ENCODE peak calls at places on chromosomes 5 and 9, in ten cellular contexts. E, S, I, Y, R, D, X, N, J and Z are unnamed samples.

GRCh38 chr9:132541966-132542830 is 40.2 kb upstream of the BARHL1 start:
- DNase-seq in E (no peak), S (no peak), I (no peak), Y (no peak), R (no peak), D (no peak), X (no peak), N (no peak), J (no peak), Z (no peak)

GRCh38 chr5:33235304-33235703 is 205.5 kb upstream of the TARS1 start:
- DNase-seq in E (no peak), S (no peak), I (no peak), Y (no peak), R (no peak), D (no peak), X (no peak), N (no peak), J (no peak), Z (no peak)

GRCh38 chr9:86649913-86650312 is 295.7 kb upstream of the TUT7 start:
- DNase-seq in E (no peak), S (no peak), I (no peak), Y (no peak), R (no peak), D (no peak), X (no peak), N (no peak), J (no peak), Z (no peak)

GRCh38 chr9:103913899-103914298 is 180.2 kb upstream of the SMC2 start:
- DNase-seq in E (no peak), S (no peak), I (no peak), Y (no peak), R (no peak), D (no peak), X (no peak), N (no peak), J (no peak), Z (no peak)

GRCh38 chr5:2278825-2279224 is 396.1 kb upstream of the IRX4 start:
- DNase-seq in E (no peak), S (no peak), I (no peak), Y (no peak), R (no peak), D (no peak), X (no peak), N (no peak), J (no peak), Z (no peak)

GRCh38 chr5:35436441-35437057 is 181.1 kb upstream of the SPEF2 start:
- DNase-seq in E (peak; percentile 36), S (no peak), I (peak; percentile 59), Y (peak; percentile 48), R (peak; percentile 9), D (peak; percentile 48), X (peak; percentile 38), N (no peak), J (no peak), Z (peak; percentile 44)

GRCh38 chr9:126114850-126115460 is 211.7 kb upstream of the MVB12B start:
- DNase-seq in E (no peak), S (no peak), I (no peak), Y (no peak), R (no peak), D (no peak), X (no peak), N (no peak), J (no peak), Z (no peak)

GRCh38 chr5:134462047-134462575 is 50.4 kb upstream of the CDKN2AIPNL start:
- DNase-seq in E (no peak), S (peak; percentile 37), I (no peak), Y (no peak), R (no peak), D (no peak), X (no peak), N (no peak), J (no peak), Z (no peak)

GRCh38 chr5:170293273-170293672 is 4.3 kb downstream of the LCP2 start:
- DNase-seq in E (no peak), S (no peak), I (peak; percentile 68), Y (no peak), R (no peak), D (no peak), X (peak; percentile 59), N (no peak), J (no peak), Z (no peak)

GRCh38 chr9:18122156-18122555 is 351.8 kb upstream of the ADAMTSL1 start:
- DNase-seq in E (no peak), S (no peak), I (no peak), Y (no peak), R (peak; percentile 20), D (peak; percentile 28), X (no peak), N (no peak), J (no peak), Z (peak; percentile 20)

GRCh38 chr9:20508242-20508641 is 114.1 kb downstream of the MLLT3 start:
- DNase-seq in E (peak; percentile 10), S (no peak), I (no peak), Y (peak; percentile 5), R (no peak), D (no peak), X (no peak), N (no peak), J (no peak), Z (no peak)

GRCh38 chr9:16754662-16755061 is 115.8 kb downstream of the BNC2 start:
- DNase-seq in E (no peak), S (no peak), I (no peak), Y (no peak), R (no peak), D (no peak), X (no peak), N (no peak), J (no peak), Z (no peak)

GRCh38 chr9:19969721-19970120 is 180.9 kb upstream of the SLC24A2 start:
- DNase-seq in E (no peak), S (no peak), I (no peak), Y (peak; percentile 81), R (no peak), D (peak; percentile 66), X (no peak), N (no peak), J (no peak), Z (peak; percentile 64)

GRCh38 chr5:1017056-1017455 is 8.5 kb downstream of the NKD2 start:
- DNase-seq in E (no peak), S (no peak), I (no peak), Y (no peak), R (no peak), D (no peak), X (no peak), N (no peak), J (no peak), Z (no peak)

GRCh38 chr9:105114956-105115728 is 129.3 kb upstream of the SLC44A1 start:
- DNase-seq in E (no peak), S (peak; percentile 74), I (peak; percentile 73), Y (peak; percentile 44), R (peak; percentile 28), D (no peak), X (peak; percentile 44), N (no peak), J (no peak), Z (peak; percentile 57)

DNA sequence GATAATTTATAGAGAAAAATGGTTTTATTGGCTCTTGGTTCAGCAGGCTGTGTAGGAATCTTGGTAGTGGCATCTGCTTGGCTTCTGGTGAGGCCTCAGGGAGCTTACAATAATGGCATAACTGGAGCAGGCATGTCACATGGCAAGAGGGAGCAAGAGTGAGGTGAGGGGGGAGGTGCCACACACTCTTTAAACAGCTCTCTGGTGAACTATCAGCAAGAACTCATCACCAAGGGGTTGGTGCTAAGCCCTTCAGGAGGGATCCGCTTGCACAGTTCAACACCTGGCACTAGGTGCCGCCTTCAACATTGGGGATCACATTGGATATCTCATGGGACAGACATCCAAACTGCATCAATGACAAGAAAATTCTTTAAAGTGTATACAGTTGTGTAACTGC is 10.5 kb downstream of the GPBP1 start:
- DNase-seq in E (peak; percentile 26), S (no peak), I (no peak), Y (no peak), R (no peak), D (no peak), X (no peak), N (no peak), J (no peak), Z (no peak)
- TF ChIP-seq CTCF in E (no peak), S (no peak), I (no peak), Y (no peak), R (no peak), D (no peak), X (no peak), N (no peak), J (no peak), Z (no peak)

DNA sequence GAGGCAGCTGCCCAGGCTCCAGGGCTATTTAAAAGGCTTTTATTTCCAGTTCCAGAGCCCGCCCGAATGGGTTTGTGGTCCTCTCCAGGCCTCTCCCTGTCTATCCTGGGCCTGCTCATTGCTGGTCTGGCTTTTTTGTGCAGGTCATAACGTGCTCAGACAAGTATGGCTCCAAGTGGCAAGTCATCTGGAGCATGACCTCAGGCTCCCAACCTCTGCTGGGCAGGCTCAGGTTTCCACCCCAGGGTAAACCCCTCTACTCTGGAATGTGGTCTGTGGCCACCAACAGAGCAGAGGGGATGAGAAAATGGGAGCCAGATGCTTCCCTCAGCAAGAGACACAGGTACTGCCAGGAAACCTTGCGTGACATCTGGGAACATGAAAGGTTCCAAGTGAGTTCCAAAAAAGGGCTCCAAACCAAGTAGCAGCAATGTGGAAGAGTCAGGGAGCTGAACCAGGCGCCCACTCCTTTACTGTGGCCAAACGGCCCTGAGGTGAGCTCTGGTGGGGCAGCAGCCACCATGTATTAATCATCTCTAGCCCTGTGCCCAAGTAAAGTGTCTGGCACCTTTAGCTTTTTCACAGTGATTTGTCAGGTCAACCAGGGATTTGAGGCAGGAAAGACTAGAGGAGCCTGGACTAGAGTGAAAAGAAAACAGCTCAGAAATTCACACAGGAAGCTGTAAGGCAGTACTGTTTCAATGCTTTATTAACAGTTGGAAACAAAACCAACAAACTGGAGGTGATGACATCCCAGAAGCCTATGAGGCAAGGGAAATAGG is 25.6 kb downstream of the PCDHGC5 start:
- DNase-seq in E (no peak), S (peak; percentile 74), I (no peak), Y (peak; percentile 43), R (peak; percentile 35), D (peak; percentile 65), X (no peak), N (no peak), J (peak; percentile 21), Z (peak; percentile 51)
- H3K4me3 ChIP-seq in E (no peak overlapping the region), S (peak overlapping the region; percentile 52), I (no peak overlapping the region), Y (peak overlapping the region; percentile 47), R (peak overlapping the region; percentile 60), D (no peak overlapping the region), X (no peak overlapping the region), N (peak overlapping the region; percentile 53), J (no peak overlapping the region), Z (no peak overlapping the region)

DNA sequence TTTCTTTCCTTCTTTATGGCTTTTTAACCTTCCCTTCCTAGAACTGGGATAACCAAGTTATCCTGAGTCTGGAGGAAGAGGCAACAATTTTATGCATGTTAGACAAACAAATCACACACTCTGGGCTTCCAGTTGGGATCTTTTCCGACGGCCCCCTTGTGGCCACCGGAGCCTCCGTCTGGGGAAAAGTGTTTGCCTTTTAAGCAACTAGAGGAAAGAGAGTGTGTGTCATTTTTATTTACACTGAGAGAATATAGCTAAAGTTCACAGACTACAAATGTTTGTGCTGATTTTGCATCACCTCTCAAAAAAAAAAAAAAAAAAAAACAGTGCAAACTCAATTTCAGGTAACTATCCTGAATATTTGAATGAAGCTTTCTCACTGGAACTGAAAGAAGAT is 126.2 kb downstream of the SEMA6A start:
- DNase-seq in E (no peak), S (no peak), I (no peak), Y (no peak), R (no peak), D (no peak), X (no peak), N (no peak), J (no peak), Z (no peak)
- TF ChIP-seq CTCF in E (no peak), S (no peak), I (no peak), Y (no peak), R (peak; percentile 8), D (no peak), X (no peak), N (no peak), J (no peak), Z (no peak)

GRCh38 chr5:116739648-116740047 is 165.0 kb upstream of the SEMA6A start:
- DNase-seq in E (no peak), S (no peak), I (no peak), Y (no peak), R (no peak), D (peak; percentile 2), X (no peak), N (no peak), J (no peak), Z (no peak)
- H3K4me3 ChIP-seq in E (no peak overlapping the region), S (no peak overlapping the region), I (no peak overlapping the region), Y (no peak overlapping the region), R (no peak overlapping the region), D (no peak overlapping the region), X (no peak overlapping the region), N (no peak overlapping the region), J (no peak overlapping the region), Z (no peak overlapping the region)